ENCODE peak calls at places on chromosomes 4 and X, in four cellular contexts. D is HCT116, J is Panc1, Q is HepG2. U is an unnamed sample.

GRCh38 chr4:67909910-67910905 is 26.4 kb upstream of the TMPRSS11D start:
- DNase-seq in Q (peak), J (no peak), D (no peak), U (no peak)

GRCh38 chrX:154372612-154373022 is 1.8 kb downstream of the FLNA start:
- DNase-seq in D (no peak), J (no peak), Q (peak), U (no peak)

GRCh38 chrX:97740044-97740443 is 856.3 kb downstream of the RPA4 start:
- DNase-seq in J (no peak), D (no peak), Q (no peak), U (no peak)

GRCh38 chrX:132741706-132742105 is 216.7 kb downstream of the HS6ST2 start:
- DNase-seq in J (no peak), Q (no peak), D (no peak), U (no peak)

GRCh38 chr4:113368056-113368455 is 318.6 kb downstream of the ANK2 start:
- DNase-seq in D (no peak), J (no peak), Q (no peak), U (no peak)

GRCh38 chr4:82515705-82516104 is 46.1 kb downstream of the TMEM150C start:
- DNase-seq in J (no peak), D (no peak), Q (no peak), U (no peak)

GRCh38 chr4:147056951-147057630 is 111.4 kb upstream of the TTC29 start:
- DNase-seq in Q (no peak), D (no peak), J (no peak), U (no peak)

GRCh38 chrX:150569155-150569477 is 695 bp downstream of the MTM1 start:
- DNase-seq in J (no peak), D (no peak), Q (no peak), U (no peak)

GRCh38 chr4:152255437-152255836 is 280.5 kb downstream of the FBXW7 start:
- DNase-seq in Q (no peak), D (peak), J (no peak), U (no peak)

GRCh38 chr4:83320548-83320947 is 14.1 kb downstream of the HPSE start:
- DNase-seq in Q (no peak), D (no peak), J (no peak), U (no peak)

GRCh38 chrX:2767631-2768455 is 16.0 kb downstream of the XG start:
- DNase-seq in D (peak), Q (peak), J (no peak), U (no peak)

GRCh38 chrX:133961046-133961445 is 24.3 kb downstream of the GPC3 start:
- DNase-seq in Q (no peak), J (no peak), D (no peak), U (no peak)
- TF ChIP-seq TCF7L2 in Q (no peak), J (no peak), D (no peak), U (no peak)

GRCh38 chrX:45557390-45557789 is 356.7 kb upstream of the DIPK2B start:
- DNase-seq in D (no peak), Q (no peak), J (no peak), U (no peak)
- TF ChIP-seq TCF7L2 in D (no peak), Q (no peak), J (no peak), U (no peak)

GRCh38 chrX:80841259-80841658 is 31.6 kb upstream of the BRWD3 start:
- DNase-seq in Q (no peak), J (no peak), D (no peak), U (no peak)

DNA sequence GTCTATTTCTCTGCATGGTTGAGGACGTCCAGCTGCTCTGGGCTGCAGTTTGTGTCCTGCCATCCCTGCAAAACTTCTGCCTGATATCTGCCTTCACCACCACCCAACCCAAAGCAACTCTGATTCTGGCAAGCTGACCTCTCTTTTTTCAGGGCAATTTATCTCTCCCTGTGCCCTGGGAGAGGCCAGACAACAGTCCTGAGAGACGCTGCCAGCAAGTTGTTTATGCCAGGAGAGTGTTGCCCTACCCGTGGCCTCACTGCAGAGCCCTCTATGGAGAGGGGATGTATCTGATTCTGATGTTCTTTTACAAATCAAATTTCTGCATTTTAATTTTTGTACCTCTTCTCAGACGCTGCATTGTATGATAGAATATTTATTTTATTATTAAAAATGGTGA is 36.6 kb upstream of the BRWD3 start:
- DNase-seq in Q (no peak), D (no peak), J (no peak), U (no peak)
- TF ChIP-seq TCF7L2 in Q (no peak), D (no peak), J (no peak), U (no peak)

GRCh38 chr4:18419780-18420179 is 398.2 kb upstream of the LCORL start:
- DNase-seq in Q (no peak), D (no peak), J (no peak), U (no peak)
- TF ChIP-seq TCF7L2 in Q (no peak), D (no peak), J (no peak), U (no peak)

GRCh38 chr4:6674500-6675149 is 19.1 kb upstream of the S100P start:
- DNase-seq in Q (peak), D (peak), J (no peak), U (peak)
- TF ChIP-seq TCF7L2 in Q (no peak), D (no peak), J (no peak), U (no peak)

GRCh38 chr4:166198041-166198440 is 325.0 kb downstream of the TLL1 start:
- DNase-seq in Q (no peak), D (no peak), J (no peak), U (no peak)
- TF ChIP-seq TCF7L2 in Q (no peak), D (no peak), J (no peak), U (no peak)

GRCh38 chrX:40143987-40144386 is 46.2 kb upstream of the BCOR start:
- DNase-seq in J (no peak), Q (no peak), D (no peak), U (no peak)

GRCh38 chrX:40140706-40141499 is 43.1 kb upstream of the BCOR start:
- DNase-seq in Q (peak), J (no peak), D (no peak), U (no peak)

GRCh38 chrX:40144576-40144975 is 46.8 kb upstream of the BCOR start:
- DNase-seq in D (no peak), J (no peak), Q (no peak), U (no peak)

GRCh38 chrX:40143001-40143400 is 45.2 kb upstream of the BCOR start:
- DNase-seq in D (no peak), Q (no peak), J (no peak), U (no peak)

GRCh38 chrX:40142417-40142816 is 44.7 kb upstream of the BCOR start:
- DNase-seq in D (no peak), Q (no peak), J (no peak), U (no peak)
- TF ChIP-seq TCF7L2 in D (no peak), Q (no peak), J (no peak), U (no peak)

GRCh38 chrX:81412428-81412827 is 210.5 kb downstream of the SH3BGRL start:
- DNase-seq in J (no peak), Q (no peak), D (no peak), U (no peak)

GRCh38 chrX:81411517-81411916 is 209.6 kb downstream of the SH3BGRL start:
- DNase-seq in Q (no peak), J (no peak), D (no peak), U (peak)

DNA sequence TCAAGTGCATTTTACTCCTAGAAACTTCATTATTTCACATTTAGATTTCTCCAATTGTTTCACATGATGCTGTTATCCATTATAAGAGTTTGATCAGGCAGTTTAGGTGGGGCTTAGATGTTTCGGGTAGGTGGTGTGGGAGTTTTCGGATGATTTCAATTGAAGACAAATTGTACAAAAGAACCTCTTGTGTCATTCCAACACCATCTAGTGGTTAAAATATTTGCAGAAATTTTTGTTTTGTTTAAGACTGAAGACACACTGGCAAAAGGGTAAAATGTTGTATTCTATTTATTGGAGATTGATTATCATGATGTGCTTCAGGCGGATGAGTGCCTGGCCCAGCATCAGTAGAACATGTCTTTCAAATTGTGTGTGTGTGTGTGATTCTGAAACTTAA is 212.7 kb downstream of the SH3BGRL start:
- DNase-seq in D (no peak), Q (no peak), J (no peak), U (no peak)
- TF ChIP-seq TCF7L2 in D (no peak), Q (no peak), J (no peak), U (no peak)

U was measured in K562.